ENCODE peak calls at places on chromosomes 2 and 18, in eight cellular contexts. U is stomach, Q is uterus, J is heart left ventricle, R is ovary, B is IMR-90, K is transverse colon, N is body of pancreas. L is an unnamed sample.
A peak's percentile ranks its signal among the peaks of the same experiment; 100 is the strongest.

GRCh38 chr2:157076526-157077161 is 180.9 kb upstream of the GALNT5 start:
- DNase-seq in K (no peak), R (no peak), U (no peak), Q (no peak), B (no peak), N (no peak), J (no peak), L (no peak)

GRCh38 chr18:50928551-50928950 is 39.3 kb upstream of the ELAC1 start:
- DNase-seq in Q (no peak), K (no peak), U (no peak), N (no peak), B (peak; percentile 37), J (no peak), R (no peak), L (no peak)

GRCh38 chr2:13681936-13682335 is 950.6 kb upstream of the LRATD1 start:
- DNase-seq in J (no peak), U (no peak), B (peak; percentile 42), N (no peak), K (no peak), Q (no peak), R (no peak), L (no peak)

GRCh38 chr2:143480586-143481230 is 351.5 kb downstream of the ARHGAP15 start:
- DNase-seq in N (no peak), U (no peak), B (no peak), Q (no peak), K (no peak), R (no peak), J (no peak), L (no peak)

GRCh38 chr18:51066273-51066672 is 36.3 kb downstream of the SMAD4 start:
- DNase-seq in U (no peak), R (no peak), K (no peak), Q (no peak), B (peak; percentile 78), N (no peak), J (no peak), L (no peak)

GRCh38 chr2:166468124-166469024 is 25.7 kb downstream of the SCN7A start:
- DNase-seq in J (no peak), K (no peak), R (no peak), Q (no peak), N (no peak), U (no peak), B (no peak), L (no peak)

GRCh38 chr18:46676162-46676830 is 19.3 kb upstream of the LOXHD1 start:
- DNase-seq in K (no peak), J (no peak), R (no peak), U (no peak), N (no peak), B (no peak), Q (no peak), L (peak; percentile 89)

GRCh38 chr2:46286715-46287114 is 10.5 kb upstream of the EPAS1 start:
- DNase-seq in Q (no peak), K (peak; percentile 41), J (no peak), B (no peak), N (no peak), U (no peak), R (no peak), L (no peak)

GRCh38 chr2:132659331-132659730 is 10.7 kb downstream of the LYPD1 start:
- DNase-seq in B (no peak), U (no peak), K (no peak), N (no peak), Q (no peak), R (no peak), J (no peak), L (no peak)

GRCh38 chr2:237414056-237414661 is at the start of gene COL6A3:
- DNase-seq in N (peak; percentile 52), B (peak; percentile 98), J (peak; percentile 73), Q (peak; percentile 91), U (no peak), K (peak; percentile 43), R (peak; percentile 90), L (peak; percentile 41)

GRCh38 chr2:71896385-71897144 is 251.1 kb downstream of the CYP26B1 start:
- DNase-seq in Q (no peak), N (no peak), J (no peak), K (no peak), B (no peak), U (no peak), R (no peak), L (no peak)

GRCh38 chr2:47815764-47816163 is 32.8 kb downstream of the MSH6 start:
- DNase-seq in K (no peak), Q (no peak), R (no peak), U (no peak), J (no peak), N (no peak), B (no peak), L (no peak)

GRCh38 chr2:215447056-215447455 is 11.2 kb upstream of the FN1 start:
- DNase-seq in J (no peak), K (no peak), N (no peak), U (no peak), Q (no peak), B (peak; percentile 41), R (no peak), L (no peak)

GRCh38 chr2:70561893-70562292 is 8.3 kb upstream of the TGFA start:
- DNase-seq in U (no peak), K (no peak), R (no peak), J (no peak), Q (no peak), B (no peak), N (no peak), L (no peak)

GRCh38 chr2:24825883-24826800 is 32.9 kb downstream of the CENPO start:
- DNase-seq in Q (no peak), R (no peak), U (peak; percentile 20), K (no peak), N (no peak), J (no peak), B (no peak), L (peak; percentile 12)

GRCh38 chr2:222919841-222920609 is 59.2 kb downstream of the ACSL3 start:
- DNase-seq in K (no peak), N (no peak), Q (no peak), B (peak; percentile 96), J (no peak), R (no peak), U (no peak), L (peak; percentile 24)

GRCh38 chr2:226873826-226874225 is 38.0 kb downstream of the RHBDD1 start:
- DNase-seq in N (no peak), Q (no peak), K (no peak), B (no peak), U (no peak), R (no peak), J (no peak), L (no peak)

DNA sequence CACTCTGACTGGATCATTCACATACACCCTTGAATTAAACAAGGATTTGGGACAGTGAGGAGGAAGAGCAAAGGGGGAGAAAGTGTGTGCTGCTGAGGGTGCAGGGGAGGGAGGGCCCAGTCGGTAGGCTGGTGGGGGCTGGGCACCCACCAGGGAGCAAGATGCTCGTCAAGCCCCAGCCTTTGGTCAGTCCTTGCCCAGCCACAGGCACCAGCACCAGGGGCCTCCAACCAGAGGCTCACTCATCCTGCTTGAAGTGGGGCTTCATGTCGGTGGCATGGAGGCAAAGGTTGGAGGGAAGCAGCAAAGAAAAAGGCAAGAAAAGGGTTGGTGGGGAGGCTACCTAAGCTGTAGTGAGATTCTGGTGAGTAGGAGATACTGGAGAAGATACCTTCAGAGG is 21.9 kb downstream of the CDC42EP3 start:
- DNase-seq in Q (no peak), B (no peak), U (no peak), K (no peak), R (no peak), N (no peak), J (no peak), L (no peak)
- H3K36me3 ChIP-seq in Q (no peaks in the 10 kb centered on the region), B (peaks cover 61% of the 10 kb centered on the region), U (peaks cover 15% of the 10 kb centered on the region), K (no peaks in the 10 kb centered on the region), R (no peaks in the 10 kb centered on the region), N (no peaks in the 10 kb centered on the region), J (peaks cover 25% of the 10 kb centered on the region), L (no peaks in the 10 kb centered on the region)

GRCh38 chr2:127195140-127196074 is 24.7 kb downstream of the CYP27C1 start:
- DNase-seq in B (no peak), K (no peak), J (no peak), U (no peak), Q (no peak), N (no peak), R (no peak), L (no peak)

GRCh38 chr2:127199223-127199622 is 20.9 kb downstream of the CYP27C1 start:
- DNase-seq in K (no peak), R (no peak), J (no peak), U (no peak), Q (no peak), B (no peak), N (no peak), L (no peak)

GRCh38 chr2:127196549-127196948 is 23.6 kb downstream of the CYP27C1 start:
- DNase-seq in R (no peak), B (no peak), J (no peak), N (no peak), K (no peak), U (no peak), Q (no peak), L (no peak)

GRCh38 chr2:127197475-127198385 is 22.4 kb downstream of the CYP27C1 start:
- DNase-seq in B (peak; percentile 50), K (peak; percentile 77), R (peak; percentile 59), Q (peak; percentile 38), J (no peak), N (peak; percentile 64), U (peak; percentile 69), L (peak; percentile 70)

DNA sequence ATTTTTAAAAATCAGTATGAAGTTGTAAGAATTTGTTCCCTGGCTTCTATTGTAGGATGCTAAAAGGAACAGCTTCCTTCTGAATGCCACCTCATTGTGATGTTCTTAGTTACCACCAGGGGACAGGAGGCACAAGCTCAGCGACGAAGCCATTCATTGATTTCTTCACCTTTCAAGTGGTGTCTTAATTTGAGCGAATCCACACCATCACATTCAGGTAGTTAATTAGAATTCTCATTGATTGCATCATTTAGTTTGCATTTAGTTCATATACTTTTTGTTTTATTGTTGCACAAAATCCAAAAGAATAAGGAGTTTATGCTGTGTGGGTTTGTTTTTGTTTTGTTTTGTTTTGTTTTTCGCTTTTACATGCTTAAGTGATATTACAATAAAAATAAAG is 23.1 kb downstream of the CYP27C1 start:
- DNase-seq in K (no peak), R (no peak), Q (no peak), N (no peak), U (no peak), B (no peak), J (no peak), L (no peak)
- H3K4me3 ChIP-seq in K (no peak overlapping the region), R (no peak overlapping the region), Q (no peak overlapping the region), N (no peak overlapping the region), U (no peak overlapping the region), B (no peak overlapping the region), J (no peak overlapping the region), L (no peak overlapping the region)

GRCh38 chr2:127408004-127408806 is 10.0 kb upstream of the PROC start:
- DNase-seq in B (peak; percentile 85), Q (peak; percentile 94), U (peak; percentile 95), R (peak; percentile 91), K (peak; percentile 94), J (peak; percentile 97), N (peak; percentile 92), L (peak; percentile 91)
- TF ChIP-seq POLR2A in B (peak; percentile 61), Q (peak; percentile 74), U (no peak), R (no peak), K (peak; percentile 54), J (peak; percentile 54), N (peak; percentile 63), L (peak; percentile 69)

DNA sequence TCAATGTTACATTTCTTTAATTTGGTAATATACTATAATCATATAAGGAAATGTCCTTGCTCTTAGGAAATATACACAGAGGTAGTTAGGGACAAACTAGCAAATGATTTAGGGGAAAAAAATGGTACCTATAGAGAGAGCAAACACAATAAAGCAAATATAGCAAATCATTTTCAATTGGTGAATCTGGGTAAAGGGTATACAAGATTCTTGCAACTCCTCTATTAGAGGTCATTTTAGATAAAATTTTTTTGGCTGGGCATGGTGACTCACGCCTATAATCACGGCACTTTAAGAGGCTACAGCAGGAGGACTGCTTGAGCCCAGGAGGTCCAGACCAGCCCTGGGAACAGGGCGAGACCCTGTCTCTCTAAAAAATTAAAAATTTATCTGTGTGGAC is 44.4 kb downstream of the STRN start:
- DNase-seq in U (no peak), B (no peak), N (no peak), K (no peak), R (no peak), Q (no peak), J (no peak), L (no peak)
- H3K36me3 ChIP-seq in U (peaks cover 5% of the 10 kb centered on the region), B (no peaks in the 10 kb centered on the region), N (no peaks in the 10 kb centered on the region), K (no peaks in the 10 kb centered on the region), R (no peaks in the 10 kb centered on the region), Q (no peaks in the 10 kb centered on the region), J (peaks cover 5% of the 10 kb centered on the region), L (no peaks in the 10 kb centered on the region)

L was measured in adrenal gland.